ENCODE peak calls at places on chromosome 12, in seven cellular contexts. One of them, this sample, is unnamed.

GRCh38 chr12:107361970-107362369 is 268.6 kb upstream of the CRY1 start:
- DNase-seq in heart left ventricle: no peak
- DNase-seq in fibroblast of gingiva: no peak
- DNase-seq in HFF-Myc: no peak
- DNase-seq in EH: no peak
- DNase-seq in effector CD4-positive, alpha-beta T cell: no peak
- DNase-seq in fibroblast of lung: no peak
- DNase-seq in this sample: no peak

GRCh38 chr12:106353178-106353577 is 4.4 kb upstream of the POLR3B start:
- DNase-seq in heart left ventricle: no peak
- DNase-seq in fibroblast of gingiva: no peak
- DNase-seq in HFF-Myc: no peak
- DNase-seq in EH: no peak
- DNase-seq in effector CD4-positive, alpha-beta T cell: no peak
- DNase-seq in fibroblast of lung: no peak
- DNase-seq in this sample: no peak

GRCh38 chr12:16347391-16348298 is at the start of gene MGST1:
- DNase-seq in heart left ventricle: peak; percentile 42
- DNase-seq in fibroblast of gingiva: peak; percentile 84
- DNase-seq in HFF-Myc: no peak
- DNase-seq in EH: peak; percentile 67
- DNase-seq in effector CD4-positive, alpha-beta T cell: no peak
- DNase-seq in fibroblast of lung: peak; percentile 79
- DNase-seq in this sample: peak; percentile 28

GRCh38 chr12:94997061-94997460 is 6.4 kb downstream of the NDUFA12 start:
- DNase-seq in heart left ventricle: no peak
- DNase-seq in fibroblast of gingiva: no peak
- DNase-seq in HFF-Myc: no peak
- DNase-seq in EH: no peak
- DNase-seq in effector CD4-positive, alpha-beta T cell: no peak
- DNase-seq in fibroblast of lung: no peak
- DNase-seq in this sample: no peak

GRCh38 chr12:2732290-2732689 is 62.5 kb upstream of the FKBP4 start:
- DNase-seq in heart left ventricle: no peak
- DNase-seq in fibroblast of gingiva: no peak
- DNase-seq in HFF-Myc: no peak
- DNase-seq in EH: no peak
- DNase-seq in effector CD4-positive, alpha-beta T cell: no peak
- DNase-seq in fibroblast of lung: no peak
- DNase-seq in this sample: no peak

GRCh38 chr12:76337583-76337982 is 10.6 kb downstream of the BBS10 start:
- DNase-seq in heart left ventricle: no peak
- DNase-seq in fibroblast of gingiva: peak; percentile 62
- DNase-seq in HFF-Myc: no peak
- DNase-seq in EH: peak; percentile 84
- DNase-seq in effector CD4-positive, alpha-beta T cell: no peak
- DNase-seq in fibroblast of lung: peak; percentile 56
- DNase-seq in this sample: peak; percentile 37

GRCh38 chr12:110373025-110373876 is 30.3 kb downstream of the ANAPC7 start:
- DNase-seq in heart left ventricle: peak; percentile 43
- DNase-seq in fibroblast of gingiva: no peak
- DNase-seq in HFF-Myc: no peak
- DNase-seq in EH: no peak
- DNase-seq in effector CD4-positive, alpha-beta T cell: no peak
- DNase-seq in fibroblast of lung: no peak
- DNase-seq in this sample: no peak

GRCh38 chr12:78236264-78236663 is 405.6 kb downstream of the NAV3 start:
- DNase-seq in heart left ventricle: no peak
- DNase-seq in fibroblast of gingiva: no peak
- DNase-seq in HFF-Myc: no peak
- DNase-seq in EH: no peak
- DNase-seq in effector CD4-positive, alpha-beta T cell: no peak
- DNase-seq in fibroblast of lung: no peak
- DNase-seq in this sample: no peak

GRCh38 chr12:55931780-55932545 is 1.0 kb downstream of the DGKA start:
- DNase-seq in heart left ventricle: peak; percentile 74
- DNase-seq in fibroblast of gingiva: peak; percentile 57
- DNase-seq in HFF-Myc: no peak
- DNase-seq in EH: peak; percentile 56
- DNase-seq in effector CD4-positive, alpha-beta T cell: no peak
- DNase-seq in fibroblast of lung: peak; percentile 41
- DNase-seq in this sample: no peak

GRCh38 chr12:50325890-50326391 is 42.6 kb upstream of the LIMA1 start:
- DNase-seq in heart left ventricle: no peak
- DNase-seq in fibroblast of gingiva: peak; percentile 22
- DNase-seq in HFF-Myc: no peak
- DNase-seq in EH: no peak
- DNase-seq in effector CD4-positive, alpha-beta T cell: no peak
- DNase-seq in fibroblast of lung: peak; percentile 54
- DNase-seq in this sample: no peak

GRCh38 chr12:99253068-99253467 is 394.5 kb upstream of the GARIN6 start:
- DNase-seq in heart left ventricle: no peak
- DNase-seq in fibroblast of gingiva: no peak
- DNase-seq in HFF-Myc: no peak
- DNase-seq in EH: no peak
- DNase-seq in effector CD4-positive, alpha-beta T cell: no peak
- DNase-seq in fibroblast of lung: no peak
- DNase-seq in this sample: no peak

GRCh38 chr12:113187588-113187987 is 2.1 kb downstream of the RITA1 start:
- DNase-seq in heart left ventricle: no peak
- DNase-seq in fibroblast of gingiva: no peak
- DNase-seq in HFF-Myc: no peak
- DNase-seq in EH: no peak
- DNase-seq in effector CD4-positive, alpha-beta T cell: no peak
- DNase-seq in fibroblast of lung: no peak
- DNase-seq in this sample: no peak

GRCh38 chr12:43711348-43711747 is 47.2 kb downstream of the PUS7L start:
- DNase-seq in heart left ventricle: no peak
- DNase-seq in fibroblast of gingiva: no peak
- DNase-seq in HFF-Myc: no peak
- DNase-seq in EH: no peak
- DNase-seq in effector CD4-positive, alpha-beta T cell: no peak
- DNase-seq in fibroblast of lung: no peak
- DNase-seq in this sample: no peak

GRCh38 chr12:11652351-11653040 is 3.0 kb downstream of the ETV6 start:
- DNase-seq in heart left ventricle: peak; percentile 44
- DNase-seq in fibroblast of gingiva: peak; percentile 59
- DNase-seq in HFF-Myc: no peak
- DNase-seq in EH: peak; percentile 76
- DNase-seq in effector CD4-positive, alpha-beta T cell: no peak
- DNase-seq in fibroblast of lung: peak; percentile 57
- DNase-seq in this sample: peak; percentile 69

GRCh38 chr12:63010698-63011097 is 75.7 kb upstream of the PPM1H start:
- DNase-seq in heart left ventricle: no peak
- DNase-seq in fibroblast of gingiva: no peak
- DNase-seq in HFF-Myc: no peak
- DNase-seq in EH: no peak
- DNase-seq in effector CD4-positive, alpha-beta T cell: no peak
- DNase-seq in fibroblast of lung: no peak
- DNase-seq in this sample: no peak

GRCh38 chr12:98352218-98352811 is 163.1 kb upstream of the TMPO start:
- DNase-seq in heart left ventricle: no peak
- DNase-seq in fibroblast of gingiva: no peak
- DNase-seq in HFF-Myc: peak; percentile 43
- DNase-seq in EH: peak; percentile 87
- DNase-seq in effector CD4-positive, alpha-beta T cell: no peak
- DNase-seq in fibroblast of lung: peak; percentile 62
- DNase-seq in this sample: peak; percentile 83